ENCODE peak calls at places on chromosomes 5 and 9, in six cellular contexts. C is BJ, W is IMR-90, I is A549, F is HepG2, Y is lung. K is an unnamed sample.
A peak's percentile ranks its signal among the peaks of the same experiment; 100 is the strongest.

GRCh38 chr5:144820285-144820684 is 649.6 kb downstream of the KCTD16 start:
- DNase-seq in C (no peak), W (no peak), I (no peak), F (no peak), Y (no peak), K (no peak)

GRCh38 chr9:120452631-120453030 is 127.3 kb downstream of the CDK5RAP2 start:
- DNase-seq in C (no peak), W (no peak), I (no peak), F (no peak), Y (no peak), K (no peak)

GRCh38 chr9:22005700-22006605 is 3.2 kb downstream of the CDKN2B start:
- DNase-seq in C (no peak), W (peak; percentile 31), I (no peak), F (no peak), Y (no peak), K (peak; percentile 69)

GRCh38 chr5:154603485-154603884 is 125.5 kb upstream of the HAND1 start:
- DNase-seq in C (no peak), W (no peak), I (no peak), F (no peak), Y (no peak), K (no peak)

GRCh38 chr9:90142580-90142979 is 500.0 kb downstream of the DIRAS2 start:
- DNase-seq in C (no peak), W (peak; percentile 25), I (no peak), F (peak; percentile 35), Y (peak; percentile 56), K (peak; percentile 63)

GRCh38 chr9:13939129-13939528 is 374.8 kb downstream of the NFIB start:
- DNase-seq in C (peak; percentile 40), W (peak; percentile 88), I (no peak), F (no peak), Y (no peak), K (peak; percentile 76)

GRCh38 chr9:2704504-2704903 is 12.8 kb upstream of the KCNV2 start:
- DNase-seq in C (no peak), W (no peak), I (no peak), F (no peak), Y (no peak), K (no peak)

GRCh38 chr5:9058666-9059065 is 487.2 kb downstream of the SEMA5A start:
- DNase-seq in C (no peak), W (peak; percentile 44), I (no peak), F (no peak), Y (no peak), K (peak; percentile 2)

GRCh38 chr5:151196556-151197290 is 27.2 kb downstream of the CCDC69 start:
- DNase-seq in C (no peak), W (no peak), I (no peak), F (no peak), Y (peak; percentile 23), K (no peak)

GRCh38 chr9:1619915-1620705 is 395.0 kb upstream of the SMARCA2 start:
- DNase-seq in C (no peak), W (no peak), I (no peak), F (peak; percentile 2), Y (no peak), K (peak; percentile 67)
- TF ChIP-seq CTCF in C (peak; percentile 4), W (no peak), I (peak; percentile 25), F (peak; percentile 43), Y (no peak), K (peak; percentile 67)

DNA sequence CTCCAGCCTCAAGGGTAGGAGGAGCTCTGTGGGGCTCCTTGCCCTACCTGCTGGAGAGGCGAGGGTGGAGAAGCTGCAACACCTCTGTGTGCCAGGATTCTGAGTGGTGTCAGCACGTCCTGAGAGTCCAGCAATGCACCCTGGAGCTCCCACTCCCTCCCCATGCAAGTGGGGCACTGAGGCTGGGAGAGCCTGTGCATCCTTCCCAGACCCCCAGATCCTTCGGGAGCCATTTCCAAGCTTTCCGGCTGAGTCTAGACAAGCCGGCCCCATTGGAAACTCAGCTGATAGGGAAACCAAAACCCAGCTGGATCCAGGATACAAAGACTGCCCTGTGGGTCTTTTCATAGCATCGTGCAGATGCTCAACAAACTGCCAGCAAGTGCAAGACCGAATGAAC is 1.8 kb downstream of the FAM163B start:
- DNase-seq in C (no peak), W (no peak), I (no peak), F (no peak), Y (no peak), K (no peak)
- H3K4me3 ChIP-seq in C (no peak overlapping the region), W (no peak overlapping the region), I (no peak overlapping the region), F (no peak overlapping the region), Y (no peak overlapping the region), K (no peak overlapping the region)

GRCh38 chr5:435961-436640 is 6.9 kb upstream of the EXOC3 start:
- DNase-seq in C (no peak), W (peak; percentile 30), I (peak; percentile 66), F (peak; percentile 25), Y (no peak), K (peak; percentile 36)

GRCh38 chr5:435156-435790 is 7.7 kb upstream of the EXOC3 start:
- DNase-seq in C (no peak), W (no peak), I (no peak), F (no peak), Y (no peak), K (no peak)

GRCh38 chr5:437281-437771 is 5.7 kb upstream of the EXOC3 start:
- DNase-seq in C (no peak), W (no peak), I (no peak), F (no peak), Y (no peak), K (no peak)

GRCh38 chr5:438481-438981 is 4.4 kb upstream of the EXOC3 start:
- DNase-seq in C (no peak), W (no peak), I (no peak), F (no peak), Y (no peak), K (no peak)

DNA sequence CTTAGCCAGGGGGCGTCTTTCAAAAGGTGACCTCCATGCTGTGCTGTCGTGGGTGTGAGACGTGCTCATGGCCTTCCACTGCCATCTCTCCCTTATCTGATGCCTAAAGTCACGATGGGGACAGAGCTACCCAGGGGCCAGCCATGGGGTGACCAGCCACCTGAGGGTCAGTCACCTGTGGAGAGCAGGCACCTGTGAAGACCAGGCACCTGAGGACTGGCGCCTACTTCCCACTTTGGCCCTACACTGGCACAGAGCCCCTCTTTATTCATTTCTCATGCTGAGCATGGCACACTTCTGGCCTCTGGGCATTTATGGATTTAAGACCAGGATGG is 6.4 kb upstream of the EXOC3 start:
- DNase-seq in C (no peak), W (no peak), I (no peak), F (no peak), Y (no peak), K (no peak)
- TF ChIP-seq CTCF in C (no peak), W (no peak), I (peak; percentile 6), F (no peak), Y (no peak), K (no peak)

GRCh38 chr5:171418982-171419662 is at the start of gene FGF18:
- DNase-seq in C (no peak), W (peak; percentile 51), I (peak; percentile 54), F (peak; percentile 56), Y (peak; percentile 43), K (peak; percentile 37)
- H3K4me3 ChIP-seq in C (peak within 1 kb of the TSS; percentile 17), W (peak within 1 kb of the TSS; percentile 34), I (peak within 1 kb of the TSS; percentile 51), F (peak within 1 kb of the TSS; percentile 51), Y (peak within 1 kb of the TSS; percentile 9), K (no peak within 1 kb of the TSS)

GRCh38 chr9:114506082-114506390 is 763 bp upstream of the WHRN start:
- DNase-seq in C (no peak), W (no peak), I (no peak), F (no peak), Y (no peak), K (no peak)

GRCh38 chr9:114504341-114505186 is 709 bp downstream of the WHRN start:
- DNase-seq in C (no peak), W (peak; percentile 19), I (peak; percentile 64), F (no peak), Y (peak; percentile 36), K (peak; percentile 34)

GRCh38 chr9:114507726-114508125 is 2.5 kb upstream of the WHRN start:
- DNase-seq in C (no peak), W (peak; percentile 16), I (no peak), F (peak; percentile 24), Y (no peak), K (peak; percentile 54)

GRCh38 chr9:114503522-114504340 is 1.5 kb downstream of the WHRN start:
- DNase-seq in C (no peak), W (no peak), I (no peak), F (no peak), Y (no peak), K (no peak)

GRCh38 chr9:114505187-114506081 is at the start of gene WHRN:
- DNase-seq in C (no peak), W (peak; percentile 76), I (peak; percentile 96), F (peak; percentile 77), Y (peak; percentile 93), K (peak; percentile 93)
- TF ChIP-seq CTCF in C (no peak), W (peak; percentile 11), I (no peak), F (peak; percentile 6), Y (no peak), K (no peak)

GRCh38 chr5:1792842-1793266 is 6.8 kb downstream of the MRPL36 start:
- DNase-seq in C (no peak), W (peak; percentile 92), I (no peak), F (no peak), Y (no peak), K (peak; percentile 53)

GRCh38 chr5:1795506-1795905 is 4.1 kb downstream of the MRPL36 start:
- DNase-seq in C (no peak), W (no peak), I (no peak), F (no peak), Y (no peak), K (no peak)

GRCh38 chr5:1793301-1793740 is 6.3 kb downstream of the MRPL36 start:
- DNase-seq in C (no peak), W (peak; percentile 15), I (no peak), F (no peak), Y (no peak), K (no peak)

GRCh38 chr5:1794896-1795290 is 4.7 kb downstream of the MRPL36 start:
- DNase-seq in C (no peak), W (no peak), I (no peak), F (no peak), Y (no peak), K (no peak)

GRCh38 chr5:1793966-1794895 is 5.4 kb downstream of the MRPL36 start:
- DNase-seq in C (peak; percentile 51), W (peak; percentile 94), I (no peak), F (peak; percentile 52), Y (no peak), K (peak; percentile 7)
- H3K4me3 ChIP-seq in C (no peak overlapping the region), W (no peak overlapping the region), I (no peak overlapping the region), F (no peak overlapping the region), Y (no peak overlapping the region), K (no peak overlapping the region)

GRCh38 chr9:121613009-121613766 is 38.2 kb upstream of the DAB2IP start:
- DNase-seq in C (no peak), W (no peak), I (no peak), F (no peak), Y (no peak), K (peak; percentile 54)

GRCh38 chr9:121607434-121608248 is 43.8 kb upstream of the DAB2IP start:
- DNase-seq in C (no peak), W (peak; percentile 60), I (no peak), F (peak; percentile 65), Y (no peak), K (peak; percentile 51)

GRCh38 chr9:121612511-121612998 is 38.9 kb upstream of the DAB2IP start:
- DNase-seq in C (no peak), W (no peak), I (no peak), F (no peak), Y (peak; percentile 52), K (peak; percentile 84)

GRCh38 chr9:121610638-121610953 is 40.8 kb upstream of the DAB2IP start:
- DNase-seq in C (no peak), W (no peak), I (no peak), F (no peak), Y (no peak), K (no peak)

GRCh38 chr9:121609845-121610637 is 41.4 kb upstream of the DAB2IP start:
- DNase-seq in C (no peak), W (peak; percentile 92), I (peak; percentile 80), F (peak; percentile 93), Y (peak; percentile 58), K (peak; percentile 95)
- TF ChIP-seq CTCF in C (no peak), W (no peak), I (no peak), F (no peak), Y (no peak), K (peak; percentile 8)

K was measured in epithelial cell of esophagus.